ENCODE peak calls at places on chromosomes 6 and 20, in seven cellular contexts. S is endothelial cell, C is NCI-H748 treated with DMSO at 0.1 percent for 48 hours, J is foreskin melanocyte, N is GM18507, Q is upper lobe of left lung, B is skeletal muscle cell. H is an unnamed sample.

GRCh38 chr6:2990179-2990931 is 9.3 kb upstream of the NQO2 start:
- DNase-seq in N (no peak), Q (peak), B (no peak), C (peak), J (no peak), S (peak), H (no peak)

GRCh38 chr6:34536251-34536958 is 19.7 kb downstream of the SPDEF start:
- DNase-seq in J (no peak), C (no peak), Q (no peak), N (no peak), B (no peak), S (no peak), H (no peak)

GRCh38 chr20:60789399-60789798 is 462.7 kb upstream of the CDH4 start:
- DNase-seq in C (no peak), N (no peak), Q (no peak), B (no peak), J (no peak), S (no peak), H (no peak)

GRCh38 chr6:6331393-6331792 is 10.9 kb upstream of the F13A1 start:
- DNase-seq in C (no peak), Q (no peak), B (no peak), S (no peak), N (peak), J (no peak), H (no peak)

GRCh38 chr6:154427425-154427824 is 70.8 kb upstream of the IPCEF1 start:
- DNase-seq in C (no peak), Q (no peak), B (no peak), S (no peak), J (no peak), N (no peak), H (no peak)

GRCh38 chr6:50816947-50817637 is 1.6 kb upstream of the TFAP2B start:
- DNase-seq in N (no peak), C (no peak), Q (no peak), B (no peak), J (no peak), S (no peak), H (no peak)

GRCh38 chr20:59831024-59831900 is 102.2 kb downstream of the SYCP2 start:
- DNase-seq in Q (peak), J (no peak), B (no peak), S (no peak), N (no peak), C (no peak), H (no peak)

GRCh38 chr20:60117040-60117439 is 158.8 kb downstream of the CDH26 start:
- DNase-seq in N (no peak), S (no peak), J (no peak), Q (no peak), B (peak), C (no peak), H (peak)

GRCh38 chr6:45072014-45072413 is 256.1 kb upstream of the RUNX2 start:
- DNase-seq in S (no peak), J (no peak), B (no peak), Q (no peak), C (no peak), N (no peak), H (no peak)

GRCh38 chr20:2693286-2693995 is 861 bp downstream of the EBF4 start:
- DNase-seq in J (no peak), N (no peak), Q (no peak), B (no peak), S (no peak), C (no peak), H (no peak)

GRCh38 chr6:6626227-6626626 is 37.7 kb downstream of the LY86 start:
- DNase-seq in N (no peak), Q (no peak), J (no peak), S (no peak), B (no peak), C (no peak), H (no peak)

GRCh38 chr20:58109126-58109880 is 119.2 kb downstream of the ANKRD60 start:
- DNase-seq in B (no peak), J (no peak), Q (no peak), C (no peak), S (no peak), N (no peak), H (peak)

GRCh38 chr6:35148167-35148741 is 7.1 kb upstream of the TCP11 start:
- DNase-seq in C (no peak), S (peak), J (no peak), N (no peak), B (peak), Q (no peak), H (no peak)

GRCh38 chr6:14210077-14210476 is 92.5 kb downstream of the CD83 start:
- DNase-seq in Q (no peak), J (no peak), C (no peak), N (no peak), S (no peak), B (no peak), H (no peak)

GRCh38 chr6:38997128-38997761 is 51.3 kb upstream of the GLP1R start:
- DNase-seq in C (no peak), B (no peak), N (no peak), J (no peak), Q (no peak), S (peak), H (no peak)

GRCh38 chr6:119661078-119661477 is 311.5 kb upstream of the MAN1A1 start:
- DNase-seq in C (no peak), J (no peak), Q (no peak), S (no peak), B (no peak), N (no peak), H (no peak)

GRCh38 chr20:63124092-63124781 is 91.7 kb downstream of the YTHDF1 start:
- DNase-seq in B (no peak), Q (peak), S (no peak), C (no peak), J (no peak), N (no peak), H (no peak)

GRCh38 chr6:25366785-25367657 is 87.8 kb downstream of the CARMIL1 start:
- DNase-seq in B (no peak), N (no peak), S (no peak), J (no peak), C (no peak), Q (no peak), H (no peak)

GRCh38 chr6:66226099-66226498 is 519.1 kb upstream of the EYS start:
- DNase-seq in C (peak), B (no peak), S (no peak), N (no peak), Q (no peak), J (peak), H (no peak)